ENCODE peak calls at places on chromosome 5, in seven cellular contexts. J is NCI-H2081; Z is CD8-positive, alpha-beta memory T cell; E is choroid plexus epithelial cell; A is mesenchymal stem cell; H is AML-193; G is NCI-H2029 treated with DMSO at 0.1 percent for 48 hours. V is an unnamed sample.
A peak's percentile ranks its signal among the peaks of the same experiment; 100 is the strongest.

GRCh38 chr5:174724484-174725260 is at the start of gene MSX2:
- DNase-seq in E (peak; percentile 79), H (no peak), G (no peak), A (peak; percentile 90), Z (no peak), J (no peak), V (peak; percentile 26)

GRCh38 chr5:147809830-147810666 is 21.4 kb downstream of the SPINK1 start:
- DNase-seq in A (no peak), G (peak; percentile 6), H (no peak), E (peak; percentile 4), Z (no peak), J (no peak), V (no peak)

GRCh38 chr5:139856694-139857093 is 61.1 kb downstream of the PSD2 start:
- DNase-seq in J (no peak), Z (no peak), A (no peak), G (peak; percentile 22), H (no peak), E (no peak), V (no peak)

GRCh38 chr5:24145806-24146205 is 499.0 kb downstream of the CDH10 start:
- DNase-seq in E (no peak), G (no peak), Z (no peak), H (no peak), A (no peak), J (no peak), V (no peak)

GRCh38 chr5:174910245-174910737 is 185.9 kb downstream of the MSX2 start:
- DNase-seq in G (peak; percentile 33), Z (no peak), H (peak; percentile 12), A (peak; percentile 12), J (peak; percentile 41), E (peak; percentile 57), V (peak; percentile 49)

GRCh38 chr5:98372351-98372750 is 401.1 kb upstream of the RGMB start:
- DNase-seq in Z (no peak), A (peak; percentile 4), E (peak; percentile 14), J (no peak), H (no peak), G (no peak), V (no peak)

GRCh38 chr5:93581738-93582414 is 857 bp upstream of the NR2F1-AS1 start:
- DNase-seq in A (peak; percentile 95), J (peak; percentile 24), G (peak; percentile 51), H (no peak), Z (no peak), E (peak; percentile 88), V (peak; percentile 85)

GRCh38 chr5:41871866-41872265 is 1.6 kb upstream of the OXCT1 start:
- DNase-seq in J (no peak), A (no peak), G (no peak), E (peak; percentile 40), Z (no peak), H (no peak), V (no peak)

GRCh38 chr5:158958048-158958994 is 141.4 kb downstream of the EBF1 start:
- DNase-seq in Z (no peak), A (peak; percentile 51), J (no peak), H (no peak), E (peak; percentile 25), G (no peak), V (no peak)

GRCh38 chr5:531101-531748 is 7.0 kb upstream of the SLC9A3 start:
- DNase-seq in Z (peak; percentile 33), G (no peak), H (no peak), A (no peak), E (no peak), J (no peak), V (no peak)

GRCh38 chr5:151288180-151288579 is 15.4 kb downstream of the SLC36A3 start:
- DNase-seq in E (no peak), Z (no peak), H (no peak), G (peak; percentile 44), J (peak; percentile 44), A (no peak), V (peak; percentile 15)

GRCh38 chr5:111070272-111071134 is 1.0 kb upstream of the TSLP start:
- DNase-seq in A (peak; percentile 57), G (no peak), Z (no peak), H (no peak), E (peak; percentile 36), J (no peak), V (no peak)